ENCODE peak calls at places on chromosome 6, in eight cellular contexts. One of them, this sample, is unnamed.

GRCh38 chr6:47952640-47953039 is 158.4 kb downstream of the PTCHD4 start:
- DNase-seq in EL: no peak
- DNase-seq in HT-29: no peak
- DNase-seq in stimulated activated naive CD4-positive, alpha-beta T cell: no peak
- DNase-seq in stromal cell of bone marrow: no peak
- DNase-seq in stimulated activated CD4-positive, alpha-beta T cell treated with anti-CD3 and anti-CD28 coated beads, Interleukin-15, amount 100 ng/mL, for 24 hours: no peak
- DNase-seq in heart left ventricle: no peak
- DNase-seq in activated naive CD8-positive, alpha-beta T cell treated with anti-CD3 and anti-CD28 coated beads, Interleukin-2, amount 50 U/mL, for 16 hours: no peak
- DNase-seq in this sample: no peak

GRCh38 chr6:161162722-161163121 is 111.1 kb downstream of the AGPAT4 start:
- DNase-seq in EL: no peak
- DNase-seq in HT-29: no peak
- DNase-seq in stimulated activated naive CD4-positive, alpha-beta T cell: no peak
- DNase-seq in stromal cell of bone marrow: no peak
- DNase-seq in stimulated activated CD4-positive, alpha-beta T cell treated with anti-CD3 and anti-CD28 coated beads, Interleukin-15, amount 100 ng/mL, for 24 hours: no peak
- DNase-seq in heart left ventricle: no peak
- DNase-seq in activated naive CD8-positive, alpha-beta T cell treated with anti-CD3 and anti-CD28 coated beads, Interleukin-2, amount 50 U/mL, for 16 hours: no peak
- DNase-seq in this sample: no peak

GRCh38 chr6:109239192-109239917 is 142.9 kb downstream of the CD164 start:
- DNase-seq in EL: no peak
- DNase-seq in HT-29: no peak
- DNase-seq in stimulated activated naive CD4-positive, alpha-beta T cell: no peak
- DNase-seq in stromal cell of bone marrow: peak
- DNase-seq in stimulated activated CD4-positive, alpha-beta T cell treated with anti-CD3 and anti-CD28 coated beads, Interleukin-15, amount 100 ng/mL, for 24 hours: no peak
- DNase-seq in heart left ventricle: no peak
- DNase-seq in activated naive CD8-positive, alpha-beta T cell treated with anti-CD3 and anti-CD28 coated beads, Interleukin-2, amount 50 U/mL, for 16 hours: no peak
- DNase-seq in this sample: no peak

GRCh38 chr6:16999486-17000436 is 102.1 kb upstream of the STMND1 start:
- DNase-seq in EL: peak
- DNase-seq in HT-29: no peak
- DNase-seq in stimulated activated naive CD4-positive, alpha-beta T cell: no peak
- DNase-seq in stromal cell of bone marrow: peak
- DNase-seq in stimulated activated CD4-positive, alpha-beta T cell treated with anti-CD3 and anti-CD28 coated beads, Interleukin-15, amount 100 ng/mL, for 24 hours: no peak
- DNase-seq in heart left ventricle: no peak
- DNase-seq in activated naive CD8-positive, alpha-beta T cell treated with anti-CD3 and anti-CD28 coated beads, Interleukin-2, amount 50 U/mL, for 16 hours: no peak
- DNase-seq in this sample: no peak

GRCh38 chr6:110944681-110945151 is 13.8 kb upstream of the GTF3C6 start:
- DNase-seq in EL: peak
- DNase-seq in HT-29: peak
- DNase-seq in stimulated activated naive CD4-positive, alpha-beta T cell: no peak
- DNase-seq in stromal cell of bone marrow: peak
- DNase-seq in stimulated activated CD4-positive, alpha-beta T cell treated with anti-CD3 and anti-CD28 coated beads, Interleukin-15, amount 100 ng/mL, for 24 hours: peak
- DNase-seq in heart left ventricle: no peak
- DNase-seq in activated naive CD8-positive, alpha-beta T cell treated with anti-CD3 and anti-CD28 coated beads, Interleukin-2, amount 50 U/mL, for 16 hours: no peak
- DNase-seq in this sample: no peak

GRCh38 chr6:129717287-129717686 is 7.3 kb upstream of the ARHGAP18 start:
- DNase-seq in EL: peak
- DNase-seq in HT-29: no peak
- DNase-seq in stimulated activated naive CD4-positive, alpha-beta T cell: no peak
- DNase-seq in stromal cell of bone marrow: peak
- DNase-seq in stimulated activated CD4-positive, alpha-beta T cell treated with anti-CD3 and anti-CD28 coated beads, Interleukin-15, amount 100 ng/mL, for 24 hours: no peak
- DNase-seq in heart left ventricle: no peak
- DNase-seq in activated naive CD8-positive, alpha-beta T cell treated with anti-CD3 and anti-CD28 coated beads, Interleukin-2, amount 50 U/mL, for 16 hours: no peak
- DNase-seq in this sample: no peak

GRCh38 chr6:162147281-162147680 is 580.3 kb downstream of the PRKN start:
- DNase-seq in EL: no peak
- DNase-seq in HT-29: no peak
- DNase-seq in stimulated activated naive CD4-positive, alpha-beta T cell: no peak
- DNase-seq in stromal cell of bone marrow: no peak
- DNase-seq in stimulated activated CD4-positive, alpha-beta T cell treated with anti-CD3 and anti-CD28 coated beads, Interleukin-15, amount 100 ng/mL, for 24 hours: no peak
- DNase-seq in heart left ventricle: no peak
- DNase-seq in activated naive CD8-positive, alpha-beta T cell treated with anti-CD3 and anti-CD28 coated beads, Interleukin-2, amount 50 U/mL, for 16 hours: no peak
- DNase-seq in this sample: no peak

GRCh38 chr6:142952614-142953013 is 7.6 kb upstream of the HIVEP2 start:
- DNase-seq in EL: no peak
- DNase-seq in HT-29: no peak
- DNase-seq in stimulated activated naive CD4-positive, alpha-beta T cell: no peak
- DNase-seq in stromal cell of bone marrow: no peak
- DNase-seq in stimulated activated CD4-positive, alpha-beta T cell treated with anti-CD3 and anti-CD28 coated beads, Interleukin-15, amount 100 ng/mL, for 24 hours: no peak
- DNase-seq in heart left ventricle: no peak
- DNase-seq in activated naive CD8-positive, alpha-beta T cell treated with anti-CD3 and anti-CD28 coated beads, Interleukin-2, amount 50 U/mL, for 16 hours: no peak
- DNase-seq in this sample: no peak

GRCh38 chr6:138455746-138456392 is 43.4 kb downstream of the NHSL1 start:
- DNase-seq in EL: peak
- DNase-seq in HT-29: peak
- DNase-seq in stimulated activated naive CD4-positive, alpha-beta T cell: peak
- DNase-seq in stromal cell of bone marrow: peak
- DNase-seq in stimulated activated CD4-positive, alpha-beta T cell treated with anti-CD3 and anti-CD28 coated beads, Interleukin-15, amount 100 ng/mL, for 24 hours: peak
- DNase-seq in heart left ventricle: no peak
- DNase-seq in activated naive CD8-positive, alpha-beta T cell treated with anti-CD3 and anti-CD28 coated beads, Interleukin-2, amount 50 U/mL, for 16 hours: no peak
- DNase-seq in this sample: peak

GRCh38 chr6:83920017-83920416 is 60.5 kb downstream of the CYB5R4 start:
- DNase-seq in EL: peak
- DNase-seq in HT-29: no peak
- DNase-seq in stimulated activated naive CD4-positive, alpha-beta T cell: no peak
- DNase-seq in stromal cell of bone marrow: no peak
- DNase-seq in stimulated activated CD4-positive, alpha-beta T cell treated with anti-CD3 and anti-CD28 coated beads, Interleukin-15, amount 100 ng/mL, for 24 hours: no peak
- DNase-seq in heart left ventricle: no peak
- DNase-seq in activated naive CD8-positive, alpha-beta T cell treated with anti-CD3 and anti-CD28 coated beads, Interleukin-2, amount 50 U/mL, for 16 hours: no peak
- DNase-seq in this sample: no peak

GRCh38 chr6:170367241-170367640 is 60.7 kb downstream of the FAM120B start:
- DNase-seq in EL: no peak
- DNase-seq in HT-29: no peak
- DNase-seq in stimulated activated naive CD4-positive, alpha-beta T cell: no peak
- DNase-seq in stromal cell of bone marrow: no peak
- DNase-seq in stimulated activated CD4-positive, alpha-beta T cell treated with anti-CD3 and anti-CD28 coated beads, Interleukin-15, amount 100 ng/mL, for 24 hours: no peak
- DNase-seq in heart left ventricle: no peak
- DNase-seq in activated naive CD8-positive, alpha-beta T cell treated with anti-CD3 and anti-CD28 coated beads, Interleukin-2, amount 50 U/mL, for 16 hours: no peak
- DNase-seq in this sample: no peak

GRCh38 chr6:14001329-14002012 is 76.7 kb downstream of the RNF182 start:
- DNase-seq in EL: peak
- DNase-seq in HT-29: no peak
- DNase-seq in stimulated activated naive CD4-positive, alpha-beta T cell: no peak
- DNase-seq in stromal cell of bone marrow: peak
- DNase-seq in stimulated activated CD4-positive, alpha-beta T cell treated with anti-CD3 and anti-CD28 coated beads, Interleukin-15, amount 100 ng/mL, for 24 hours: no peak
- DNase-seq in heart left ventricle: no peak
- DNase-seq in activated naive CD8-positive, alpha-beta T cell treated with anti-CD3 and anti-CD28 coated beads, Interleukin-2, amount 50 U/mL, for 16 hours: no peak
- DNase-seq in this sample: no peak

GRCh38 chr6:40733770-40734396 is 146.7 kb upstream of the LRFN2 start:
- DNase-seq in EL: no peak
- DNase-seq in HT-29: no peak
- DNase-seq in stimulated activated naive CD4-positive, alpha-beta T cell: no peak
- DNase-seq in stromal cell of bone marrow: no peak
- DNase-seq in stimulated activated CD4-positive, alpha-beta T cell treated with anti-CD3 and anti-CD28 coated beads, Interleukin-15, amount 100 ng/mL, for 24 hours: no peak
- DNase-seq in heart left ventricle: no peak
- DNase-seq in activated naive CD8-positive, alpha-beta T cell treated with anti-CD3 and anti-CD28 coated beads, Interleukin-2, amount 50 U/mL, for 16 hours: no peak
- DNase-seq in this sample: no peak

GRCh38 chr6:18990313-18990978 is 603.3 kb downstream of the RNF144B start:
- DNase-seq in EL: peak
- DNase-seq in HT-29: peak
- DNase-seq in stimulated activated naive CD4-positive, alpha-beta T cell: no peak
- DNase-seq in stromal cell of bone marrow: no peak
- DNase-seq in stimulated activated CD4-positive, alpha-beta T cell treated with anti-CD3 and anti-CD28 coated beads, Interleukin-15, amount 100 ng/mL, for 24 hours: peak
- DNase-seq in heart left ventricle: peak
- DNase-seq in activated naive CD8-positive, alpha-beta T cell treated with anti-CD3 and anti-CD28 coated beads, Interleukin-2, amount 50 U/mL, for 16 hours: no peak
- DNase-seq in this sample: peak